ENCODE peak calls at places on chromosomes 2 and 18, in seven cellular contexts. C, K, Y, A, X, V and F are unnamed samples.

GRCh38 chr2:174023591-174024523 is 58.7 kb upstream of the SP3 start:
- DNase-seq in C (peak; percentile 70), K (peak; percentile 78), Y (peak; percentile 67), A (no peak), X (peak; percentile 91), V (no peak), F (no peak)

GRCh38 chr2:74014813-74015212 is 30.1 kb downstream of the TET3 start:
- DNase-seq in C (no peak), K (no peak), Y (no peak), A (no peak), X (no peak), V (no peak), F (peak; percentile 10)

GRCh38 chr2:3754280-3754679 is 50.9 kb downstream of the DCDC2C start:
- DNase-seq in C (no peak), K (no peak), Y (no peak), A (no peak), X (no peak), V (no peak), F (no peak)

GRCh38 chr2:55050133-55050994 is at the start of gene RTN4:
- DNase-seq in C (peak; percentile 99), K (peak; percentile 99), Y (peak; percentile 100), A (peak; percentile 98), X (peak; percentile 99), V (peak; percentile 100), F (peak; percentile 98)

GRCh38 chr2:158586491-158586890 is 129.7 kb downstream of the PKP4 start:
- DNase-seq in C (no peak), K (peak; percentile 11), Y (peak; percentile 55), A (no peak), X (peak; percentile 83), V (no peak), F (no peak)

GRCh38 chr18:6891788-6892187 is 162.3 kb downstream of the ARHGAP28 start:
- DNase-seq in C (no peak), K (no peak), Y (no peak), A (no peak), X (peak; percentile 69), V (no peak), F (no peak)

GRCh38 chr2:23430263-23430662 is 45.3 kb downstream of the KLHL29 start:
- DNase-seq in C (no peak), K (no peak), Y (no peak), A (no peak), X (peak; percentile 45), V (no peak), F (no peak)

GRCh38 chr2:219492575-219492974 is 6.1 kb upstream of the GMPPA start:
- DNase-seq in C (no peak), K (no peak), Y (no peak), A (no peak), X (no peak), V (no peak), F (no peak)

GRCh38 chr2:98771771-98772521 is 41.0 kb upstream of the MGAT4A start:
- DNase-seq in C (no peak), K (no peak), Y (no peak), A (no peak), X (no peak), V (no peak), F (no peak)

GRCh38 chr2:141501743-141502142 is 629.1 kb downstream of the LRP1B start:
- DNase-seq in C (no peak), K (no peak), Y (no peak), A (no peak), X (no peak), V (no peak), F (no peak)

GRCh38 chr2:97761192-97761591 is 47.8 kb downstream of the ZAP70 start:
- DNase-seq in C (peak; percentile 65), K (no peak), Y (no peak), A (no peak), X (no peak), V (no peak), F (no peak)

GRCh38 chr2:39689876-39690275 is 24.2 kb downstream of the TMEM178A start:
- DNase-seq in C (no peak), K (no peak), Y (no peak), A (no peak), X (peak; percentile 64), V (peak; percentile 6), F (no peak)

GRCh38 chr2:11533278-11534077 is at the start of gene GREB1:
- DNase-seq in C (no peak), K (no peak), Y (no peak), A (no peak), X (peak; percentile 46), V (no peak), F (no peak)

GRCh38 chr2:238286987-238287386 is 1.4 kb downstream of the PER2 start:
- DNase-seq in C (peak; percentile 45), K (no peak), Y (no peak), A (peak; percentile 37), X (no peak), V (peak; percentile 38), F (no peak)

GRCh38 chr2:45459860-45460259 is 151.2 kb downstream of the SRBD1 start:
- DNase-seq in C (no peak), K (no peak), Y (no peak), A (no peak), X (no peak), V (no peak), F (no peak)

GRCh38 chr2:132668189-132668833 is 1.7 kb downstream of the LYPD1 start:
- DNase-seq in C (no peak), K (peak; percentile 40), Y (peak; percentile 16), A (no peak), X (peak; percentile 31), V (no peak), F (peak; percentile 28)

GRCh38 chr2:7427293-7428060 is 510.3 kb downstream of the RNF144A start:
- DNase-seq in C (no peak), K (peak; percentile 77), Y (peak; percentile 60), A (peak; percentile 9), X (peak; percentile 84), V (no peak), F (no peak)

GRCh38 chr2:234949762-234950434 is 1.9 kb upstream of the SH3BP4 start:
- DNase-seq in C (no peak), K (peak; percentile 71), Y (no peak), A (no peak), X (peak; percentile 66), V (no peak), F (no peak)

DNA sequence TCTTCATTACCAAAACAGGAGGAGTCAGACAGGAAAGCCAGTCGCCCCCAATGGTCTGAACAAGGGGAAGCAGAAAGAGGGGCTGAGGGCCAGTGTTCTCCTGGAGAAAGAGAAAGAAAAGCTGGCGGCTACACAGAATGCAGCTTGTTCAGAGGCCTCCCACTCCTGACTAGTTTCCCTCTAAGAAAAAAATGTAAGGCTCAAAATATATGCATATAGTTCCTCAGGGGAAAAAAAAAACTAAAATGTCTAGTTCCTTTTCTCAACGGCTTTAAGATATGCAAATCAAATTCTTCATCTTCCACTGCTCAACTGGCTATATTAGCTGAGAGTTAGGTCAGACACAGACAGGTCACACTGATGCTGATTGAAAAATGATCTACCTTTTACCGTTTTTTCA is 18.6 kb downstream of the MBOAT2 start:
- DNase-seq in C (no peak), K (no peak), Y (no peak), A (no peak), X (no peak), V (no peak), F (no peak)
- H3K4me3 ChIP-seq in C (no peak overlapping the region), K (no peak overlapping the region), Y (no peak overlapping the region), A (no peak overlapping the region), X (no peak overlapping the region), V (no peak overlapping the region), F (no peak overlapping the region)

GRCh38 chr18:43383031-43383430 is 105.7 kb upstream of the SYT4 start:
- DNase-seq in C (no peak), K (no peak), Y (no peak), A (no peak), X (no peak), V (no peak), F (no peak)

DNA sequence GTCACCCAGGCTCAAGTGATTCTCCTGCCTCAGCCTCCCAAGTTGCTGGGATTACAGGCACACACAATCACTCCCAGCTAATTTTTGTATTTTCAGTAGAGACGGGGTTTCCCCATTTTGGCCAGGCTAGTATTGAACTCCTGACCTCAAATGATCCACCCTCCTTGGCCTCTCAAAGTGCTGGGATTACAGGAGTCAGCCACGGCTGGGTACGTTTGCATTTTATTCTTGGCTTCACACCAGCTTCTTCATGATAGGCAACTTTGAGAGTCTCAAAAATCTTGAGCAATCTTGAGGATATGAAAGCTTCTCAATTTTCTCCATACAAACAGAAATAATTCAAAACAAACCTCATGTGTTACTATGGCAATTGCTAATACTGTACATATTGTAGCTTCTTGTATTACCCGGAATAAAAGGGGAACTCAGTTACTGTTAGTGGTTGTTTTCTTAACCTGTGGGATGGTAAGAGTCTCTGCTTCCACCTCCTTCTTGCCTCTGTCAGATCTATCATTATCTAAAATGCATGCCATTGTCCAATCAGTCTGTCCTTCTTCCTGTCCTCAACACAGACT is 102.9 kb upstream of the SYT4 start:
- DNase-seq in C (no peak), K (no peak), Y (no peak), A (no peak), X (no peak), V (no peak), F (no peak)
- H3K9me3 ChIP-seq in C (no peaks in the 10 kb centered on the region), K (no peaks in the 10 kb centered on the region), Y (no peaks in the 10 kb centered on the region), A (no peaks in the 10 kb centered on the region), X (no peaks in the 10 kb centered on the region), V (no peaks in the 10 kb centered on the region), F (no peaks in the 10 kb centered on the region)

GRCh38 chr2:161173541-161174194 is 13.4 kb downstream of the TANK start:
- DNase-seq in C (no peak), K (no peak), Y (no peak), A (no peak), X (no peak), V (no peak), F (no peak)

GRCh38 chr2:161171595-161171929 is 11.3 kb downstream of the TANK start:
- DNase-seq in C (no peak), K (no peak), Y (no peak), A (no peak), X (no peak), V (no peak), F (no peak)

GRCh38 chr2:161170377-161170776 is 10.1 kb downstream of the TANK start:
- DNase-seq in C (no peak), K (no peak), Y (no peak), A (no peak), X (peak; percentile 15), V (no peak), F (no peak)

GRCh38 chr2:161170917-161171594 is 10.8 kb downstream of the TANK start:
- DNase-seq in C (no peak), K (no peak), Y (no peak), A (no peak), X (no peak), V (no peak), F (no peak)

DNA sequence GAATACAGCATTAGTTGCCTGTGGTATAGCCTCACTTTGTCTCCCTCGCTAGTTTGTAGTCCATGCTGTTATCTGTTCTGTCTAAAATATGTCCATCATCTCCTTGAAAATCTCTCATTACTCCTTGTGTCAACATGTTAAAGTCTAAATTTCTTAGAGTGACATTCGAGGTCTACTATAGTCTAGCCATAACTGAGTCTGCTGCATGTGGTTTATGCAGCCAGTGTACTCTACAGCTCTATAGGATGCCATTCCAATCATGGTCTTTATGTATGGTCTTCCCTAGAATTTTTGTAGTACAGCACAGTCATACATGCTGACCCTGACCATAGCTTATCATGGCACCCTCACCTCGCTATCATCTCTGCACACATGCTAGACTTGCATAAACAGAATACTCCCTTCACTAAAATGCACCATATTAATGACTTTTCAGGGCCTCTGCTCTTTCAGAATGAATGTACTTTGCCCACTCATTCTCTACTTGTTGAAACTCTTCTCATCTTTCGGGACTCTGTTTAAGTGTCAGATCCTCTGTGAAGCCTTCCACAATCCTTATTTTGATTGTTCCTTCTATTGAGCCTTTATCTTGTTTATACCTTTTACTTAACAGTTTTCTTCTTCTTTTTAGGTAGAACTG is 12.8 kb downstream of the TANK start:
- DNase-seq in C (no peak), K (no peak), Y (no peak), A (no peak), X (no peak), V (no peak), F (no peak)
- H3K4me3 ChIP-seq in C (no peak overlapping the region), K (no peak overlapping the region), Y (no peak overlapping the region), A (no peak overlapping the region), X (no peak overlapping the region), V (no peak overlapping the region), F (no peak overlapping the region)

GRCh38 chr2:2569836-2570235 is 238.8 kb upstream of the MYT1L start:
- DNase-seq in C (no peak), K (no peak), Y (no peak), A (no peak), X (no peak), V (no peak), F (no peak)
- H3K9me3 ChIP-seq in C (peaks cover 32% of the 10 kb centered on the region), K (no peaks in the 10 kb centered on the region), Y (peaks cover 23% of the 10 kb centered on the region), A (no peaks in the 10 kb centered on the region), X (peaks cover 8% of the 10 kb centered on the region), V (peaks cover 7% of the 10 kb centered on the region), F (no peaks in the 10 kb centered on the region)